ENCODE peak calls at places on chromosomes 5 and 9, in seven cellular contexts. A is CD4-positive, alpha-beta memory T cell; L is A549; R is K562; D is heart left ventricle; M is trophoblast cell; B is lung. O is an unnamed sample.

GRCh38 chr9:137301086-137301947 is 754 bp downstream of the NRARP start:
- DNase-seq in A (no peak), L (no peak), R (peak; percentile 83), D (peak; percentile 56), M (peak; percentile 66), B (no peak), O (peak; percentile 28)

GRCh38 chr9:131099088-131099611 is 2.8 kb downstream of the AIF1L start:
- DNase-seq in A (no peak), L (no peak), R (peak; percentile 78), D (no peak), M (peak; percentile 82), B (no peak), O (no peak)

GRCh38 chr5:181234116-181234454 is 9.6 kb downstream of the RACK1 start:
- DNase-seq in A (no peak), L (no peak), R (no peak), D (no peak), M (no peak), B (no peak), O (no peak)

GRCh38 chr9:10045598-10045997 is 567.2 kb downstream of the PTPRD start:
- DNase-seq in A (no peak), L (no peak), R (no peak), D (no peak), M (peak; percentile 39), B (no peak), O (no peak)

GRCh38 chr5:178530526-178530925 is 59.7 kb downstream of the COL23A1 start:
- DNase-seq in A (no peak), L (no peak), R (no peak), D (no peak), M (peak; percentile 83), B (no peak), O (no peak)

GRCh38 chr5:178383919-178384814 is 151.6 kb upstream of the PHYKPL start:
- DNase-seq in A (no peak), L (no peak), R (no peak), D (no peak), M (no peak), B (no peak), O (no peak)

GRCh38 chr5:95392593-95393182 is 1.5 kb downstream of the FAM81B start:
- DNase-seq in A (no peak), L (no peak), R (peak; percentile 60), D (no peak), M (peak; percentile 86), B (no peak), O (no peak)

GRCh38 chr5:135851907-135852805 is 17.7 kb downstream of the SLC25A48 start:
- DNase-seq in A (no peak), L (no peak), R (no peak), D (no peak), M (no peak), B (no peak), O (no peak)

GRCh38 chr5:113319256-113320053 is 115.3 kb downstream of the TSSK1B start:
- DNase-seq in A (no peak), L (no peak), R (no peak), D (no peak), M (no peak), B (no peak), O (no peak)

GRCh38 chr5:178113841-178114324 is 551 bp downstream of the N4BP3 start:
- DNase-seq in A (no peak), L (no peak), R (peak; percentile 54), D (no peak), M (no peak), B (no peak), O (no peak)

GRCh38 chr5:15026506-15026905 is 154.9 kb upstream of the ANKH start:
- DNase-seq in A (no peak), L (no peak), R (no peak), D (no peak), M (no peak), B (no peak), O (no peak)

GRCh38 chr9:74132986-74133385 is 364.1 kb upstream of the RORB start:
- DNase-seq in A (no peak), L (no peak), R (no peak), D (no peak), M (no peak), B (no peak), O (no peak)

GRCh38 chr5:107572800-107573368 is 97.9 kb downstream of the EFNA5 start:
- DNase-seq in A (no peak), L (no peak), R (no peak), D (no peak), M (no peak), B (no peak), O (no peak)

GRCh38 chr9:136345281-136346156 is 18.0 kb downstream of the DNLZ start:
- DNase-seq in A (no peak), L (peak; percentile 52), R (peak; percentile 86), D (peak; percentile 68), M (peak; percentile 74), B (peak; percentile 74), O (peak; percentile 66)

GRCh38 chr5:78889759-78890158 is 95.4 kb downstream of the ARSB start:
- DNase-seq in A (no peak), L (no peak), R (no peak), D (no peak), M (peak; percentile 16), B (no peak), O (no peak)

GRCh38 chr5:116388564-116389258 is 185.9 kb downstream of the SEMA6A start:
- DNase-seq in A (no peak), L (no peak), R (no peak), D (peak; percentile 62), M (no peak), B (peak; percentile 30), O (no peak)

GRCh38 chr5:148290271-148291195 is 21.7 kb upstream of the SPINK7 start:
- DNase-seq in A (no peak), L (no peak), R (peak; percentile 9), D (no peak), M (peak; percentile 13), B (no peak), O (no peak)

GRCh38 chr5:142235050-142235797 is 89.6 kb downstream of the SPRY4 start:
- DNase-seq in A (no peak), L (no peak), R (no peak), D (no peak), M (peak; percentile 53), B (no peak), O (peak; percentile 13)

GRCh38 chr9:97714435-97714834 is 17.3 kb upstream of the XPA start:
- DNase-seq in A (no peak), L (no peak), R (no peak), D (no peak), M (no peak), B (no peak), O (no peak)

GRCh38 chr9:38380230-38380871 is 12.2 kb upstream of the ALDH1B1 start:
- DNase-seq in A (no peak), L (no peak), R (no peak), D (no peak), M (no peak), B (no peak), O (no peak)

GRCh38 chr5:139188558-139189270 is 9.5 kb downstream of the SIL1 start:
- DNase-seq in A (no peak), L (no peak), R (peak; percentile 78), D (no peak), M (peak; percentile 54), B (no peak), O (no peak)

GRCh38 chr9:134187110-134187531 is 22.8 kb upstream of the RNU6ATAC start:
- DNase-seq in A (no peak), L (peak; percentile 64), R (no peak), D (no peak), M (no peak), B (no peak), O (no peak)

GRCh38 chr5:151612689-151613427 is 21.7 kb upstream of the FAT2 start:
- DNase-seq in A (peak; percentile 56), L (peak; percentile 52), R (no peak), D (no peak), M (peak; percentile 70), B (no peak), O (no peak)

GRCh38 chr9:76654051-76654461 is 110.2 kb upstream of the PCA3 start:
- DNase-seq in A (no peak), L (no peak), R (no peak), D (no peak), M (peak; percentile 56), B (no peak), O (no peak)

GRCh38 chr9:130994546-130995398 is 14.2 kb upstream of the LAMC3 start:
- DNase-seq in A (no peak), L (no peak), R (no peak), D (no peak), M (no peak), B (no peak), O (no peak)

GRCh38 chr5:7927466-7928375 is 58.8 kb downstream of the MTRR start:
- DNase-seq in A (peak; percentile 18), L (peak; percentile 60), R (peak; percentile 76), D (peak; percentile 18), M (peak; percentile 70), B (peak; percentile 44), O (peak; percentile 69)

GRCh38 chr5:174421408-174421805 is 303.0 kb upstream of the MSX2 start:
- DNase-seq in A (no peak), L (no peak), R (no peak), D (no peak), M (no peak), B (no peak), O (no peak)

GRCh38 chr5:98333921-98334320 is 439.5 kb upstream of the RGMB start:
- DNase-seq in A (no peak), L (no peak), R (no peak), D (no peak), M (peak; percentile 8), B (no peak), O (no peak)

GRCh38 chr9:125561497-125562148 is 145.4 kb downstream of the MAPKAP1 start:
- DNase-seq in A (no peak), L (no peak), R (no peak), D (no peak), M (no peak), B (no peak), O (no peak)
- H3K4me1 ChIP-seq in A (no peaks in the 10 kb centered on the region), L (no peaks in the 10 kb centered on the region), R (no peaks in the 10 kb centered on the region), D (peaks cover 7% of the 10 kb centered on the region), M (peaks cover 4% of the 10 kb centered on the region), B (no peaks in the 10 kb centered on the region), O (peaks cover 9% of the 10 kb centered on the region)

GRCh38 chr9:113604393-113604792 is 140.9 kb downstream of the RGS3 start:
- DNase-seq in A (no peak), L (no peak), R (no peak), D (no peak), M (no peak), B (no peak), O (no peak)
- H3K4me3 ChIP-seq in A (no peak overlapping the region), L (no peak overlapping the region), R (no peak overlapping the region), D (no peak overlapping the region), M (no peak overlapping the region), B (no peak overlapping the region), O (no peak overlapping the region)

DNA sequence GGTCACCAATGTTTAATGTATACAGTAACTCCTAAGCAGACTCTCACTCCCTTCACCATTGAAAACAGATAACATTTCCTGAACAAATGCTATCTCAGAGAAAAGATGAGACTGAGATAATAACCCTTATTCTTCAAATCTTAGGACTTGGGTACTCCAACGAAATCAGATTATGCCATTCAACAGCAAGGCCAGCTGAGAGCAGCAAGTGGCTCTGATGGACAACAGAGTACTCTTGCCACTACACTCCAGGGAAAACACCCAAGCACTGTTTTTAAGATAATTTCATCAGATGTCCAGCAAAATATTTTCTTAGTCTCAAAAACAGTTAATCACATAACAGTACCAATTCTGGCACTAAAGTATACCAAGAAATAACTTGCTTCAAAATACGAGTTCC is 10.1 kb downstream of the PPP2CA start:
- DNase-seq in A (no peak), L (no peak), R (no peak), D (no peak), M (no peak), B (no peak), O (no peak)
- H3K9me3 ChIP-seq in A (no peaks in the 10 kb centered on the region), L (peaks cover 6% of the 10 kb centered on the region), R (no peaks in the 10 kb centered on the region), D (peaks cover 12% of the 10 kb centered on the region), M (peaks cover 2% of the 10 kb centered on the region), B (peaks cover 2% of the 10 kb centered on the region), O (peaks cover 5% of the 10 kb centered on the region)

GRCh38 chr5:31121224-31121623 is 72.3 kb upstream of the CDH6 start:
- DNase-seq in A (no peak), L (no peak), R (no peak), D (no peak), M (no peak), B (no peak), O (no peak)
- H3K4me1 ChIP-seq in A (no peaks in the 10 kb centered on the region), L (no peaks in the 10 kb centered on the region), R (no peaks in the 10 kb centered on the region), D (no peaks in the 10 kb centered on the region), M (no peaks in the 10 kb centered on the region), B (no peaks in the 10 kb centered on the region), O (peaks cover 6% of the 10 kb centered on the region)

O was measured in HAP-1.